ENCODE peak calls at places on chromosome 9, in eight cellular contexts. O is OCI-LY7, X is nephron progenitor cell, Z is left ventricle myocardium inferior, C is HFFc6, P is IMR-90, E is kidney epithelial cell, D is MCF 10A. V is an unnamed sample.

GRCh38 chr9:675697-676370 is 165.7 kb upstream of the DMRT1 start:
- DNase-seq in P (no peak), E (no peak), X (no peak), O (no peak), Z (no peak), C (no peak), D (no peak), V (no peak)

GRCh38 chr9:92706218-92706940 is 36.4 kb upstream of the IPPK start:
- DNase-seq in P (no peak), E (no peak), O (peak; percentile 56), Z (no peak), D (peak; percentile 74), X (no peak), C (no peak), V (no peak)

GRCh38 chr9:8660383-8660782 is 860.8 kb upstream of the DMAC1 start:
- DNase-seq in D (peak; percentile 24), Z (peak; percentile 62), O (no peak), E (peak; percentile 54), X (no peak), P (no peak), C (no peak), V (no peak)

GRCh38 chr9:131094622-131095021 is 1.7 kb upstream of the AIF1L start:
- DNase-seq in P (peak; percentile 37), D (peak; percentile 11), E (no peak), X (no peak), C (peak; percentile 25), O (no peak), Z (peak; percentile 62), V (no peak)

GRCh38 chr9:27654629-27655285 is 81.5 kb upstream of the C9orf72 start:
- DNase-seq in Z (no peak), C (no peak), P (no peak), E (no peak), O (no peak), D (no peak), X (no peak), V (no peak)

GRCh38 chr9:127144670-127145458 is 22.4 kb upstream of the ANGPTL2 start:
- DNase-seq in E (no peak), D (no peak), O (no peak), X (no peak), Z (peak; percentile 59), P (no peak), C (no peak), V (no peak)

GRCh38 chr9:105118646-105119045 is 125.8 kb upstream of the SLC44A1 start:
- DNase-seq in Z (no peak), C (no peak), X (no peak), D (no peak), E (no peak), P (no peak), O (no peak), V (no peak)

GRCh38 chr9:18396102-18396728 is 77.7 kb upstream of the ADAMTSL1 start:
- DNase-seq in O (peak; percentile 41), Z (no peak), X (no peak), C (peak; percentile 31), E (no peak), P (peak; percentile 18), D (peak; percentile 45), V (no peak)

GRCh38 chr9:87346061-87346665 is 151.5 kb upstream of the DAPK1 start:
- DNase-seq in D (no peak), X (no peak), C (no peak), P (no peak), O (no peak), Z (no peak), E (no peak), V (no peak)

GRCh38 chr9:131275332-131276106 is 791 bp downstream of the FAM78A start:
- DNase-seq in Z (peak; percentile 73), P (no peak), E (no peak), D (no peak), X (peak; percentile 44), O (peak; percentile 77), C (no peak), V (no peak)

GRCh38 chr9:90830977-90831376 is 29.4 kb downstream of the SYK start:
- DNase-seq in O (peak; percentile 95), E (no peak), C (no peak), Z (no peak), X (no peak), D (no peak), P (no peak), V (no peak)

GRCh38 chr9:127971357-127972315 is 9.2 kb downstream of the EEIG1 start:
- DNase-seq in P (no peak), C (no peak), D (no peak), Z (no peak), X (no peak), O (no peak), E (no peak), V (no peak)

GRCh38 chr9:99181206-99181605 is 40.5 kb downstream of the ALG2 start:
- DNase-seq in D (no peak), C (no peak), Z (no peak), X (no peak), O (no peak), P (no peak), E (no peak), V (no peak)

GRCh38 chr9:111375817-111376564 is 46.0 kb upstream of the OR2K2 start:
- DNase-seq in X (no peak), P (peak; percentile 22), E (no peak), O (no peak), C (no peak), D (peak; percentile 47), Z (no peak), V (no peak)

GRCh38 chr9:73067074-73067473 is 84.6 kb upstream of the ANXA1 start:
- DNase-seq in D (no peak), Z (no peak), X (no peak), P (no peak), E (no peak), O (peak; percentile 2), C (no peak), V (no peak)
- TF ChIP-seq CTCF in D (no peak), Z (no peak), X (no peak), P (no peak), E (no peak), O (peak; percentile 60), C (peak; percentile 48), V (no peak)

DNA sequence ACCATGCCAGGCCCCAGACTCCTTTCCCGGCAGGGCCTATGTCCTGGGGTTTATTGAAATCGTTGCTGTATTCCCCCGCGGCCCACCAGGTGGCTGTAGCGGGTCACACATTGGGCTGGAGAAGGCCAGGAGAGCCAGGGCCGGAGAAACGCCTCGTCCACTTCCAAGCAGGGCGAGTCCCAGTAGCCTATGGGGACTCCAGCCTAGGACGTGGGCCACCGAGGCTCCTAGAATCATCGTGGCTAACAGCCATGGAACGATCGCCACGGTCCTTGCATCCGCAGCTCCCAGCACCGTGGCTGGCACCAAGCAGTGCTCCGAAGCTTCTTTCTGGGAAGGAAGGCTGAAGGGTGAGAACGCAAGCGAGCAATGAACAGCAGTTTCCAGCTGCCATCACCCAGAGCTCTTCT is 87.7 kb downstream of the ENTREP1 start:
- DNase-seq in Z (peak; percentile 69), E (peak; percentile 19), C (peak; percentile 59), X (peak; percentile 75), P (peak; percentile 52), D (peak; percentile 49), O (no peak), V (peak; percentile 64)
- TF ChIP-seq CTCF in Z (peak; percentile 75), E (peak; percentile 89), C (peak; percentile 82), X (peak; percentile 62), P (peak; percentile 71), D (peak; percentile 13), O (peak; percentile 48), V (peak; percentile 75)

DNA sequence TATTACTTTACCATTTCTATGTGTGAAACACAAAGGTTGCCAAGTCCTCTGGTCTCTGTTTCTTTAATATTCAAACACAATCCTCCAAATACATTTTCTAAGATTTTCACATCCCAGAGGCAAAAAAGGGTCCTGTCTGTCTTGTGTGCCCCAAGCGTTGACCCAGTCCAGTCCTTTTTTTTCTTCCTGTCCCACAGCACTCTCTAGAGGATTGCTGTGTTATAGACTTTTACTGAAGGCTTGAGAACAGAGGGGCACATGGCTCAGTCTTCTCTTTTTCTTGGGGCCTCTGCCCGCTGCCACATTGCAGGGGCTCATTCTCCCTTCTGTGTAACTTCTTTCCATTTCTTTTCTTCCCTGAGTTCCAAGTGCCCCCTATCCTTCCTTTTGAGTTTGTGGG is 78.6 kb upstream of the SLC28A3 start:
- DNase-seq in D (peak; percentile 22), P (no peak), E (no peak), X (no peak), C (no peak), Z (no peak), O (no peak), V (no peak)
- TF ChIP-seq CTCF in D (peak; percentile 13), P (peak; percentile 12), E (peak; percentile 4), X (peak; percentile 10), C (no peak), Z (no peak), O (peak; percentile 10), V (peak; percentile 20)

GRCh38 chr9:97284798-97285197 is 22.7 kb upstream of the CCDC180 start:
- DNase-seq in D (no peak), X (no peak), E (no peak), Z (no peak), C (no peak), O (no peak), P (no peak), V (no peak)
- TF ChIP-seq CTCF in D (no peak), X (no peak), E (no peak), Z (no peak), C (peak; percentile 52), O (peak; percentile 66), P (peak; percentile 17), V (peak; percentile 20)

DNA sequence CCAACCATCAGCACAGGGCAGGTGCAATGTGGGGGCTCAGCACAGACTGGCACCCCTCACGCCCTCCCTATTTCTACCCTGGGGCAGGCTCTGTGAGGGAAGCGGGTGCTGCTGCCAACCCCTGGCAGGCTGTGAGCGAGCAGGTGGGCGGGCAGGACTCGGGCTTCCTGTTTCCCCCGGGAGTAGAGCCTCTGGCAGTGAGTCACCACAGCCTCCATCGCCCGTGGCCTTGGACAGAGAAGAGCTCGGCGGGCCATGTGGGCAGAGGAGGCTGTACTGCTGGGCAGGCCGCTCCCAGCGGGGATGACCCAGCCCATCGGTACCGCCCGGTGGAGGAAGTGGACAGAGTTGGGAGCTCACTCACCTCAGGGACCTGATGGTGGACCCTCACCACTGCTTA is 16.6 kb downstream of the KCNT1 start:
- DNase-seq in X (no peak), Z (no peak), O (no peak), C (no peak), D (peak; percentile 69), E (no peak), P (peak; percentile 7), V (no peak)
- TF ChIP-seq CTCF in X (no peak), Z (no peak), O (no peak), C (no peak), D (no peak), E (no peak), P (no peak), V (no peak)

DNA sequence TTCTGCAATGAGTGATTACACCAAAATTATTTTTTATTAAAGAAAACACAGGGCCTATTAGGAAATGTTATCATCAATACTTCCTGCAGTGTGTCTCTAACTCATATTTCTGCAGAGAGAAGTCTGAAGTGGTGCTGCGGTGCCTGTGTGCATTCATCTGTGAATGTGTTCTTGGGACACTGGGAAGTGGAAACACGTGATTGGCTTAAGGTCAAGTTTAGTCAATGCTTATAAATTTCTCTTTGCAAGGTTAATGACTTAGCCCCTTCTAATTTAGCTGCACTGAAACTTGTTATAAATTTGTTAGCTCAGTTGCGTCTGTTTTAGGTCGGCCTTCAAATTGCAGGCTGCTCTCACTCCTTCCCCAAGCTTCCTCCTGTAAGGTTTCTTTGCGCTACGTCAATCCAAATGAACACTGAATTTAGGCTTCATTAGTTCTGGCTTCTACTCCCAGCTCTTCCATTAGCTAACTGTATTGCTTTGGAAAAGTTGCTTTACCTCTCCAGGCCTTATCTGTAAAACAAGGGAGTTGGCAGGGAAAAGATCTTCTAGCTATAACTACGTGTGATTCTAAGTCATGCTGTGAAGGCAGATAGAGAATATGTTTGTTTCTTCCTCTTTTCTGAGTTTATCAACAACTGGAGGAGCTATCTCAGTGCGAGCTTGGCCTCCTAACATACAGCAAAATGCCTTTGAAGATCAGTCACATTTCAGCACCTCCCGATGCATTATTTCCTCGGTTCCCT is 341.9 kb downstream of the NFIB start:
- DNase-seq in X (no peak), Z (no peak), D (no peak), E (no peak), O (no peak), P (no peak), C (no peak), V (no peak)
- TF ChIP-seq CTCF in X (no peak), Z (no peak), D (no peak), E (no peak), O (no peak), P (no peak), C (no peak), V (no peak)